ENCODE peak calls at places on chromosomes 1 and 21, in six cellular contexts. Z is ovary, J is tibial nerve, D is AG04450, C is A549, F is IMR-90. B is an unnamed sample.

GRCh38 chr1:220895412-220895946 is 16.2 kb downstream of the HLX start:
- DNase-seq in D (no peak), J (no peak), C (no peak), Z (no peak), F (no peak), B (no peak)

GRCh38 chr1:245578751-245579150 is 424.0 kb downstream of the KIF26B start:
- DNase-seq in F (no peak), Z (no peak), D (no peak), C (no peak), J (no peak), B (no peak)

GRCh38 chr1:53107570-53108322 is 34.7 kb downstream of the SLC1A7 start:
- DNase-seq in D (peak), F (peak), C (peak), J (no peak), Z (no peak), B (peak)

GRCh38 chr21:15495965-15496364 is 233.8 kb upstream of the USP25 start:
- DNase-seq in Z (no peak), J (no peak), F (peak), D (no peak), C (no peak), B (no peak)

GRCh38 chr21:33510826-33511225 is 19.3 kb upstream of the DNAJC28 start:
- DNase-seq in J (no peak), D (no peak), C (no peak), F (no peak), Z (no peak), B (no peak)

GRCh38 chr21:34524671-34525601 is 12.9 kb upstream of the KCNE1 start:
- DNase-seq in J (no peak), D (no peak), C (no peak), Z (no peak), F (peak), B (peak)

GRCh38 chr1:180571832-180572636 is 13.3 kb downstream of the OVAAL start:
- DNase-seq in J (no peak), F (peak), Z (no peak), C (no peak), D (no peak), B (no peak)

GRCh38 chr1:20095564-20096434 is 23.5 kb downstream of the PLA2G2D start:
- DNase-seq in Z (no peak), F (no peak), J (no peak), D (no peak), C (no peak), B (peak)

GRCh38 chr1:18452550-18452949 is 28.2 kb upstream of the KLHDC7A start:
- DNase-seq in Z (no peak), F (no peak), C (peak), D (no peak), J (no peak), B (peak)

GRCh38 chr1:175494950-175495349 is 248.4 kb downstream of the TNR start:
- DNase-seq in C (no peak), J (no peak), F (no peak), Z (no peak), D (no peak), B (no peak)

GRCh38 chr1:94299627-94300552 is 62.5 kb upstream of the ARHGAP29 start:
- DNase-seq in D (no peak), Z (no peak), F (peak), C (no peak), J (no peak), B (no peak)

GRCh38 chr1:21028520-21029145 is 148.1 kb downstream of the EIF4G3 start:
- DNase-seq in J (no peak), C (no peak), D (no peak), F (no peak), Z (no peak), B (no peak)

GRCh38 chr21:33432496-33432895 is 29.3 kb downstream of the IFNGR2 start:
- DNase-seq in Z (no peak), D (no peak), C (no peak), J (no peak), F (no peak), B (no peak)

GRCh38 chr1:82059931-82060330 is 259.2 kb downstream of the ADGRL2 start:
- DNase-seq in J (no peak), D (no peak), F (no peak), C (no peak), Z (no peak), B (no peak)

GRCh38 chr21:46550511-46550941 is 54.4 kb downstream of the S100B start:
- DNase-seq in C (no peak), F (no peak), D (no peak), J (no peak), Z (no peak), B (no peak)

GRCh38 chr1:31013187-31013864 is 52.2 kb downstream of the PUM1 start:
- DNase-seq in Z (no peak), F (peak), C (no peak), D (no peak), J (no peak), B (peak)

GRCh38 chr1:1419363-1419811 is 1.7 kb downstream of the ANKRD65 start:
- DNase-seq in Z (no peak), F (no peak), J (no peak), D (no peak), C (no peak), B (no peak)

DNA sequence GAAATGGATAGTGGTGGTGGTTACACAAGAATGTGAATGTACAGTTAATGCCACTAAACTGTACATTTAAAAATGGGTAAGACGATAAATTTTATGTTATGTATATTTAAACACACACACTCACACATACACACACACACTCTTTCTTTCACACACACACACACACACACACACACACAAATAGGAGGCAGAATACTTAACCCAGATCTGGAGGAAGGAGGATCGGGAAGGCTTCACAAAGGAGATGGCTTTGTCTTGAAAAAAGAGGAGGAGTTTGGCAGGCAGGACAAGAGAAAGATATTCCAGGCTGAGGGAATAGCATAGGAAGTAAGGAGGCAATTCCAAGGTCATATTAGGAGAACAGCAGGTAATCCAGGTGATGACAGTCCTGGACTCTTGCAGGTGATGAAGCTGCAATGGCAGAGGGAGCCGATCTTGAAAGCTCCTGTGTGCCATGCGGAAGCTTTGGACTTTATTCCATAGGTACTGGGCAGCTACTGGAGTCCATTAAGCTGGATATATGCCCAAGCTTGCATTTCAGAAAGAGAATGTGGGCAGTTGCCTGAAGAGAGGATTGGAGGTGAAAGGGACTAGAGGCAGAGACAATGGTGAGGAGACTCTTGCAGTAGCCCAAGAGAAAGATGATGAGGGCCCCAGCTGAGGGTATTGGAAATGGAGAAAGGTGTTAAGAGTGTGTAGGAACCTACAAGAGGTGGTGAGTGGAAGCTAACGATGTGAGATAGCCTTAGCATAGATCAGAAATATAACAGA is 15.4 kb upstream of the LYST start:
- DNase-seq in J (no peak), F (no peak), Z (no peak), C (no peak), D (no peak), B (no peak)
- H3K27ac ChIP-seq in J (peak), F (no peak), Z (no peak), C (no peak), D (peak), B (no peak)

DNA sequence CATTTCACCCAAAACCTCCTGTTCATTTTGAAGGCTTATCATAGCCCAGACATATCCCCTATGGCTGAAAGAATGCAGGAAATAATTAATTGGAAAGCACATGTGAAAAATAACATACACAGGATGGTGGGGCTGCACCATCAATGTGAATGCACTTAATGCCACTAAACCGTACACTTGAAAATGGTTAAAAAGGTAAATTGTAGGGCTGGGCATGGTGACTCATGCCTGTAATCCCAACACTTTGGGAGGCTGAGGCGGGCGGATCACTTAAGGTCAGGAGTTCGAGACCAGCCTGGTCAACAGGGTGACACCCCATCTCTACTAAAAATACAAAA is 98.7 kb upstream of the BACE2 start:
- DNase-seq in F (no peak), D (no peak), J (no peak), C (no peak), Z (no peak), B (no peak)
- TF ChIP-seq CTCF in F (no peak), D (no peak), J (no peak), C (no peak), Z (no peak), B (no peak)

GRCh38 chr1:91224878-91225277 is 179.8 kb downstream of the HFM1 start:
- DNase-seq in D (no peak), F (no peak), J (no peak), Z (no peak), C (no peak), B (no peak)

GRCh38 chr1:91221017-91221416 is 183.6 kb downstream of the HFM1 start:
- DNase-seq in F (no peak), J (no peak), Z (no peak), C (no peak), D (no peak), B (no peak)

DNA sequence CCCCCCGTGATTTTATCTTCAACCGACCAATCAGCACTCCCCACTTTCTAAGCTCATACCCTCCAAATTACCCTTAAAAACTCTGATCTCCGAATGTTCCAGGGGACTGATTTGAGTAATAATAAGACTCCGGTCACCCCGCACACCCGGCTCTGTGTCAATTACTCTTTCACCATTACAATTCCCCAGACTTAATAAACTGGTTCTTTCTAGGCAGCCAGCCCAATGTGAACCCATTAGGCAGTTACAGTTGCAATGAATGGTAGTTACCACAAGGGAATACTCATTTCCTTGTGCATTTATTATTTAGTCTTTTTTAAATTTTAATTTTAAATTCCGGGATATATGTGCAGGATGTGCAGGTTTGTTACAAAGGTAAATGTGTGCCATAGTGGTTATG is 177.9 kb downstream of the HFM1 start:
- DNase-seq in Z (no peak), C (no peak), F (no peak), J (no peak), D (no peak), B (no peak)
- H3K27ac ChIP-seq in Z (no peak), C (no peak), F (no peak), J (no peak), D (no peak), B (no peak)

GRCh38 chr1:15264769-15265168 is 17.7 kb downstream of the FHAD1 start:
- DNase-seq in Z (no peak), F (no peak), D (no peak), C (no peak), J (no peak), B (no peak)
- TF ChIP-seq CTCF in Z (no peak), F (no peak), D (no peak), C (no peak), J (no peak), B (no peak)

DNA sequence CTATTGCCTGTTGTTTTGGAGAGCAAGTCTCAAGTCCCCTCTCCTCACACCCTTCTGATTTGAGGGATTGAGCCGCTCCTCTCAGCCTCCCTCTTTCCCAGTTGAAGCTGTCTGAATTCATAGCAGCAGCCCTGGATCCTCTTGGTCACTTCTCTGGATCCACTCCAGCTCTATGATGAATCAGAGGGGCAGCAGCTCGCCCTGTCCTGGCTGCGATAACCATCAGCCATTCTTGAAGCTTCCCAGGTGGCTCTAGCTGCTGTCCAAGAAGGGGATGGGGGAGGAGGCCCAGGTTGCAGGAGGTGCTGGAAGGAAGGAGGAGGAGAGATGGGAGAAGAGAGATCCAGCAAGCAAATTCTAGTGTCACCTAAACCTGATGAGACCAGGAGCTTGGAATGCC is 31.3 kb downstream of the WNT4 start:
- DNase-seq in D (peak), C (no peak), J (no peak), Z (no peak), F (peak), B (no peak)
- H3K27ac ChIP-seq in D (no peak), C (no peak), J (no peak), Z (no peak), F (no peak), B (peak)

DNA sequence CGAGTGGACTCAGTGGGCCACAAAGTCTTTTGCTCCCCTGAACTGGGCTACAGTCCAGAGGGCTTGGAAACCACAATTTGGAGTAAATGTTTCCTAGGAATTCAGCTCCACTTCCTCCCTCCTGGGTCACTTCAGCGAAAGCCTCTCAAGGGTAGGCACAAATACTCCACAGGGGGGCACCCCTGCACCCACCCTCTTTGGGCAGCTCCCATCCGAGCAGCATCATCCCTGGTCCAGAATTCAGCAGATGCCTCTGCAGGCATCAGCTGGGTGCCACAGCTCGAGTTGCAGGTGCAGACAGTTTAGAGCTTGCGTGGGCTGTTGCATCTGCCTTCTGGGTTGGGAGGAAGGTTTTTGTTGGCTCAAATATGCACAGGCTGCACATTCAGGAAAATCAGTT is 25.0 kb downstream of the KANK4 start:
- DNase-seq in F (no peak), D (no peak), Z (no peak), C (peak), J (no peak), B (peak)
- TF ChIP-seq CTCF in F (no peak), D (no peak), Z (no peak), C (no peak), J (no peak), B (peak)

GRCh38 chr1:156150107-156151000 is 3.0 kb upstream of the SEMA4A start:
- DNase-seq in C (no peak), F (no peak), D (no peak), J (no peak), Z (no peak), B (no peak)

GRCh38 chr1:156153362-156153761 is at the start of gene SEMA4A:
- DNase-seq in J (no peak), C (no peak), F (no peak), Z (no peak), D (no peak), B (no peak)

GRCh38 chr1:156154317-156154749 is 948 bp downstream of the SEMA4A start:
- DNase-seq in F (no peak), Z (no peak), C (no peak), J (no peak), D (no peak), B (no peak)

GRCh38 chr1:156151093-156151688 is 2.2 kb upstream of the SEMA4A start:
- DNase-seq in Z (no peak), F (peak), C (no peak), J (no peak), D (no peak), B (no peak)

DNA sequence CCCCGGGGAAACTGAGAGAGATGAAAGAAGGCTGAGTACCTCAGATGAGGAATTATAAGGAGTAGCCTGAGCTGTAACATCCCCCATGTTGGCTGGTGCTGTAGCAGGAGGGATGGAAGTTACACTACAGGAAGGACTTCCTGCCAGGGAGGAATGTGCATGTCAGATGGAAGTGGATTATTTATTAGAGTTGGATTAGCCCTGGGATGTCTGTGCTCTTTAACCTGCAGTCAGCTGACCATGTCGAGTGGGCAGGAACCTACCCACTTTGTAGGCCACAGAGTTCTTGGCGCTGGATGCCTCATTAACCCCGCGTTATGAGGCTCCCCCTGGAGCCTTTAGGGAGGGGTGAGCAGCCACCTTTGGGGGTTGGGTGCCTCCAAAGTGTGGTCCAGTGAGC is 757 bp upstream of the SEMA4A start:
- DNase-seq in C (no peak), Z (no peak), J (no peak), F (no peak), D (no peak), B (no peak)
- H3K27ac ChIP-seq in C (no peak), Z (no peak), J (no peak), F (no peak), D (no peak), B (no peak)

GRCh38 chr1:78178816-78179215 is 133.1 kb downstream of the GIPC2 start:
- DNase-seq in C (no peak), D (no peak), F (no peak), J (no peak), Z (no peak), B (no peak)

GRCh38 chr1:78176448-78176847 is 130.7 kb downstream of the GIPC2 start:
- DNase-seq in C (no peak), D (peak), F (peak), Z (no peak), J (no peak), B (peak)

GRCh38 chr1:78171736-78172590 is 126.2 kb downstream of the GIPC2 start:
- DNase-seq in J (no peak), F (peak), C (no peak), D (no peak), Z (no peak), B (peak)

DNA sequence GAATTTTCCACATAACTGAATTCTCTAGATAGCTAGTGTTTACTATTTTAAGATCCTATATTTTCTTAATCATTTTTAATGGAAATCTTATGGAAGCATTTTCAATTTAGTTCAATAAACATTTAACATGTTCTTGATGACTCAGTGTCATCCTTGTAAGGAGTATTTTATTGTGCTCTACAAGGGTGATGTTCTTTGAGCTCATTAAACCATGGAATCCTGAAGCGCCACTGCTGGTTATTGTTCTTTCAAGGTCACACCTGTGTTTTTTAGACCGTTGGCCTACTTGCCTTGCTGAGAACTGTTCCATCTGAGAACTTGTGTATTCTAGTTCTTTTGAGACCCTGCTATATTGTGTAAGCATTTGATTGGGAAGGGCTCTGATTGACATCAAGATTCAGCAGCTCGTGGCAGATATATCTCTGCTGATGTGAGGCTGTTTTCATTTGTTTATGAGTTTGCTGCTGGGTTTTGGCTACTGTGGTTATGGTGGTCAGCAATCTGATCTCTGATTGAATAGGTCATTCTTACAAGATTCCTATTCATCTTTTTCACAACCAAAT is 132.0 kb downstream of the GIPC2 start:
- DNase-seq in C (no peak), F (no peak), Z (no peak), J (no peak), D (no peak), B (no peak)
- TF ChIP-seq CTCF in C (no peak), F (no peak), Z (no peak), J (no peak), D (no peak), B (no peak)

DNA sequence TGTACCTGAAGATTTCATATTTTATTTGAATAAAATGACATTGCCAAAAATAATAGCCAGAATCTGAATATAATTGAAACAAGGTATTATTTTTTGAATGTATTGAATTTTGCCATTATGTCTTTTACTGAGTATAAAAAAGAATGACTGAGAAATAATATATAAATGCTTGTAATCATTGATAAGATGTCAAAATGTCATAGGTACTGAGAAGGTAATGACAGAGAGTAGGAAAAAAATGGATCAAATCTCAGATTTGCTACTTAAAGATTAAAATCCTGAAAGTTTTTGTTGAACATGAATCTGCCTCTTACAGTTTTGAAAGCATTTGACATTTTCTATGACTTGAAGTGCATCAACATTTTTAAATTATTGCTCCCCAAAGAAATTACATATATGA is 1069.9 kb upstream of the ADGRL4 start:
- DNase-seq in F (no peak), C (no peak), D (no peak), Z (no peak), J (no peak), B (no peak)
- H3K27ac ChIP-seq in F (no peak), C (no peak), D (no peak), Z (no peak), J (no peak), B (no peak)

GRCh38 chr1:63004868-63005267 is 220.9 kb downstream of the ATG4C start:
- DNase-seq in D (no peak), C (peak), Z (no peak), F (no peak), J (no peak), B (peak)
- TF ChIP-seq CTCF in D (no peak), C (peak), Z (no peak), F (no peak), J (no peak), B (peak)